ENCODE peak calls at places on chromosomes 3 and 15, in seven cellular contexts. T, P, D, F, I, K and X are unnamed samples.

GRCh38 chr3:152472606-152472954 is 203.9 kb downstream of the MBNL1 start:
- DNase-seq in T (no peak), P (no peak), D (no peak), F (no peak), I (no peak), K (no peak), X (no peak)

GRCh38 chr3:188830955-188831354 is 340.8 kb upstream of the TPRG1 start:
- DNase-seq in T (no peak), P (no peak), D (no peak), F (no peak), I (no peak), K (peak), X (peak)

GRCh38 chr15:28123408-28124023 is 24.4 kb upstream of the OCA2 start:
- DNase-seq in T (peak), P (peak), D (no peak), F (peak), I (peak), K (peak), X (peak)

GRCh38 chr3:187700249-187700648 is 2.1 kb downstream of the RTP2 start:
- DNase-seq in T (no peak), P (no peak), D (no peak), F (no peak), I (no peak), K (no peak), X (no peak)

GRCh38 chr3:25775936-25776335 is 7.3 kb downstream of the NGLY1 start:
- DNase-seq in T (no peak), P (no peak), D (no peak), F (no peak), I (no peak), K (no peak), X (no peak)

GRCh38 chr3:42174679-42175660 is 83.8 kb downstream of the TRAK1 start:
- DNase-seq in T (no peak), P (no peak), D (no peak), F (no peak), I (no peak), K (no peak), X (no peak)

GRCh38 chr3:190865419-190865818 is 2.9 kb upstream of the GMNC start:
- DNase-seq in T (no peak), P (peak), D (no peak), F (no peak), I (no peak), K (no peak), X (no peak)

GRCh38 chr15:98745650-98746374 is 97.5 kb downstream of the IGF1R start:
- DNase-seq in T (no peak), P (no peak), D (no peak), F (no peak), I (no peak), K (no peak), X (no peak)

GRCh38 chr3:15291589-15292541 is 40.5 kb downstream of the SH3BP5 start:
- DNase-seq in T (no peak), P (no peak), D (peak), F (peak), I (no peak), K (no peak), X (no peak)

GRCh38 chr15:38589502-38589901 is 24.9 kb upstream of the RASGRP1 start:
- DNase-seq in T (no peak), P (no peak), D (no peak), F (peak), I (no peak), K (no peak), X (no peak)
- TF ChIP-seq JUND in T (peak), P (no peak), D (no peak), F (peak), I (no peak), K (no peak), X (no peak)

DNA sequence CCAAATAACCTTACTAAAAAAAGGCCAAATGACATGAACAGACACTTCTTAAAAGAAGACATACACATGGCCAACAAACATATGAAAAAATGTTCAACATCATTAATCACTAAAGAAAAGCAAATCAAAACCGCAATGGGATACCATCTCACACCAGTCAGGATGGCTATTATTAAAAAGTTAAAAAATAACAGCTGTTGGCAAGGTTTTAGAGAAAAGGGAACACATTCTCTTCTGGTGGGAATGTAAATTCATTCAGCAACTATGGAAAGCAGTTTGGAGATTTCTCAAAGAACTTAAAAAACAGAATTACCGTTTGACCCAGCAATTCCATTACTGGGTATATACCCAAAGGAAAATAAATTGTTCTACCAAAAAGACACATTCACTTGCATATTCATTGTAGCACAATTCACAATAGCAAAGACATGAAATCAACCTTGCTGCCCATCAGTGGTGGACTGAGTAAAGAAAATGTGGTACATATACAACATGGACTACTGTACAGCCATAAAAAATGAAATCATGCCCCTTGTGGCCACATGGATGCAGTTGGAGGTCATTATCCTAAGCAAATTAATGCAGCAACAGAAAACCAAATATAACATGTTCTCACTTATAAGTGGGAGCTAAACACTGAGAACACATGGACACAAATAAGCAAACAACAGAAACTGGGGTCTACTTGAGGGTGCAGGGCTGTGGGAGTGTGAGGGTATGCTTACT is 190.7 kb upstream of the MCTP2 start:
- DNase-seq in T (no peak), P (no peak), D (no peak), F (no peak), I (no peak), K (no peak), X (no peak)
- TF ChIP-seq JUND in T (no peak), P (no peak), D (no peak), F (no peak), I (no peak), K (no peak), X (no peak)

GRCh38 chr3:182364323-182364722 is 429.0 kb upstream of the ATP11B start:
- DNase-seq in T (peak), P (no peak), D (no peak), F (peak), I (no peak), K (peak), X (peak)
- TF ChIP-seq JUND in T (no peak), P (no peak), D (no peak), F (no peak), I (no peak), K (no peak), X (no peak)

GRCh38 chr3:169865176-169865800 is 4.4 kb downstream of the LRRC31 start:
- DNase-seq in T (no peak), P (no peak), D (no peak), F (no peak), I (no peak), K (no peak), X (no peak)
- TF ChIP-seq JUND in T (no peak), P (no peak), D (no peak), F (no peak), I (no peak), K (no peak), X (no peak)

GRCh38 chr3:16693820-16694219 is 88.6 kb upstream of the DAZL start:
- DNase-seq in T (no peak), P (no peak), D (no peak), F (no peak), I (no peak), K (no peak), X (no peak)

GRCh38 chr3:16687206-16687605 is 82.0 kb upstream of the DAZL start:
- DNase-seq in T (no peak), P (no peak), D (no peak), F (no peak), I (no peak), K (no peak), X (no peak)

GRCh38 chr3:16695710-16696109 is 90.5 kb upstream of the DAZL start:
- DNase-seq in T (no peak), P (no peak), D (no peak), F (no peak), I (no peak), K (no peak), X (no peak)

GRCh38 chr3:16697437-16698258 is 92.4 kb upstream of the DAZL start:
- DNase-seq in T (no peak), P (no peak), D (no peak), F (no peak), I (no peak), K (no peak), X (no peak)

GRCh38 chr3:16692486-16693378 is 87.5 kb upstream of the DAZL start:
- DNase-seq in T (no peak), P (no peak), D (no peak), F (no peak), I (no peak), K (no peak), X (no peak)
- TF ChIP-seq JUND in T (no peak), P (no peak), D (no peak), F (no peak), I (no peak), K (no peak), X (no peak)

GRCh38 chr15:97156739-97157265 is 803.7 kb upstream of the ARRDC4 start:
- DNase-seq in T (no peak), P (no peak), D (no peak), F (no peak), I (no peak), K (no peak), X (no peak)
- TF ChIP-seq JUND in T (no peak), P (no peak), D (no peak), F (no peak), I (no peak), K (no peak), X (no peak)

GRCh38 chr3:155334897-155335883 is 41.7 kb upstream of the STRIT1 start:
- DNase-seq in T (no peak), P (no peak), D (peak), F (peak), I (no peak), K (peak), X (no peak)
- TF ChIP-seq JUND in T (no peak), P (no peak), D (no peak), F (peak), I (no peak), K (no peak), X (no peak)

DNA sequence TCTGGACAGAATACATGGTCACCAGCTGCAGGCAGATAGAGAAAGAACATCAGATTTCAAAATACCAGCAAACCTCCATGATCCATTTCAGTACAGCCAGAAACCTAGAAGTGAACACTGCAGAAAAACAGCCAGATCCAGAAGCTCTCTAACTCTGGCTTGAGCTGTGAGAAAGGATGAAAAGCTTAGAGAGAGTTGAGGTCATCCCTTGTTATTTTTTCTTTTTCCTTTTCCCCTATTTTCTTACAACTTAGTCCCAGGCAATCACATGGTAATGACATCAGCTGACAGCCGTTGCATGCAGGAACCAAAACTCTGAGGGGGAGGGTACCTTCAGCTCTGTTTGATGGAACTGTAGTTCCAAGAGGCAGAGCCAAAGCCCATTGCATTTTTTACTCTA is 113.2 kb downstream of the TCF12 start:
- DNase-seq in T (no peak), P (no peak), D (no peak), F (peak), I (no peak), K (peak), X (no peak)
- TF ChIP-seq JUND in T (no peak), P (no peak), D (no peak), F (peak), I (no peak), K (no peak), X (no peak)